ENCODE peak calls at places on chromosomes 2 and 18, in five cellular contexts. R is thoracic aorta, M is body of pancreas, V is thyroid gland, Z is left lung. X is an unnamed sample. For H3K4me1, the result is how much of the 10 kb centered on the place peaks cover.

GRCh38 chr18:59646228-59646945 is 50.8 kb downstream of the CCBE1 start:
- DNase-seq in R (no peak), M (no peak), V (no peak), Z (no peak), X (no peak)

GRCh38 chr2:8376603-8377423 is 305.0 kb upstream of the ID2 start:
- DNase-seq in R (no peak), M (no peak), V (no peak), Z (no peak), X (no peak)

GRCh38 chr2:160836755-160837154 is 323.5 kb upstream of the TANK start:
- DNase-seq in R (no peak), M (no peak), V (no peak), Z (no peak), X (no peak)

GRCh38 chr2:222319576-222320440 is 21.0 kb upstream of the PAX3 start:
- DNase-seq in R (no peak), M (peak), V (peak), Z (no peak), X (peak)

GRCh38 chr2:232632229-232632903 is 1.0 kb upstream of the EFHD1 start:
- DNase-seq in R (no peak), M (no peak), V (no peak), Z (no peak), X (no peak)

GRCh38 chr2:38535745-38536506 is 66.8 kb downstream of the HNRNPLL start:
- DNase-seq in R (no peak), M (peak), V (peak), Z (peak), X (peak)

GRCh38 chr18:52237551-52237950 is 102.4 kb upstream of the DCC start:
- DNase-seq in R (no peak), M (no peak), V (no peak), Z (no peak), X (no peak)

GRCh38 chr2:136131961-136132839 is 14.3 kb upstream of the CXCR4 start:
- DNase-seq in R (no peak), M (peak), V (peak), Z (peak), X (no peak)

GRCh38 chr2:73264332-73264606 is 20.0 kb downstream of the FBXO41 start:
- DNase-seq in R (no peak), M (no peak), V (no peak), Z (no peak), X (no peak)

GRCh38 chr2:240205763-240206162 is 65.3 kb upstream of the OTOS start:
- DNase-seq in R (no peak), M (no peak), V (no peak), Z (no peak), X (no peak)

GRCh38 chr2:62297642-62298010 is 101.7 kb downstream of the B3GNT2 start:
- DNase-seq in R (no peak), M (peak), V (peak), Z (no peak), X (no peak)

GRCh38 chr2:33085646-33086045 is 138.9 kb downstream of the LTBP1 start:
- DNase-seq in R (no peak), M (no peak), V (no peak), Z (no peak), X (no peak)

GRCh38 chr2:33084433-33084832 is 137.7 kb downstream of the LTBP1 start:
- DNase-seq in R (no peak), M (no peak), V (no peak), Z (no peak), X (no peak)

GRCh38 chr2:33083671-33084387 is 137.1 kb downstream of the LTBP1 start:
- DNase-seq in R (no peak), M (no peak), V (no peak), Z (no peak), X (no peak)

GRCh38 chr2:33090553-33091134 is 143.9 kb downstream of the LTBP1 start:
- DNase-seq in R (no peak), M (no peak), V (no peak), Z (no peak), X (no peak)

GRCh38 chr2:33086400-33087015 is 139.8 kb downstream of the LTBP1 start:
- DNase-seq in R (no peak), M (peak), V (no peak), Z (no peak), X (no peak)
- H3K4me1 ChIP-seq in R (under half), M (under half), V (under half), Z (under half), X (under half)

GRCh38 chr2:170685591-170685990 is 29.5 kb upstream of the SP5 start:
- DNase-seq in R (no peak), M (no peak), V (no peak), Z (no peak), X (no peak)
- H3K27ac ChIP-seq in R (no peak), M (no peak), V (no peak), Z (no peak), X (no peak)

GRCh38 chr2:215829261-215829660 is 184.1 kb downstream of the MREG start:
- DNase-seq in R (no peak), M (no peak), V (no peak), Z (no peak), X (no peak)

GRCh38 chr2:215826376-215826775 is 187.0 kb downstream of the MREG start:
- DNase-seq in R (no peak), M (no peak), V (no peak), Z (no peak), X (no peak)

GRCh38 chr2:215826838-215827441 is 186.4 kb downstream of the MREG start:
- DNase-seq in R (no peak), M (no peak), V (no peak), Z (no peak), X (no peak)

GRCh38 chr2:215828528-215829184 is 184.7 kb downstream of the MREG start:
- DNase-seq in R (no peak), M (peak), V (peak), Z (peak), X (peak)

GRCh38 chr2:215825709-215826108 is 187.6 kb downstream of the MREG start:
- DNase-seq in R (no peak), M (no peak), V (no peak), Z (no peak), X (no peak)
- TF ChIP-seq CTCF in R (no peak), M (no peak), V (no peak), Z (no peak), X (no peak)

DNA sequence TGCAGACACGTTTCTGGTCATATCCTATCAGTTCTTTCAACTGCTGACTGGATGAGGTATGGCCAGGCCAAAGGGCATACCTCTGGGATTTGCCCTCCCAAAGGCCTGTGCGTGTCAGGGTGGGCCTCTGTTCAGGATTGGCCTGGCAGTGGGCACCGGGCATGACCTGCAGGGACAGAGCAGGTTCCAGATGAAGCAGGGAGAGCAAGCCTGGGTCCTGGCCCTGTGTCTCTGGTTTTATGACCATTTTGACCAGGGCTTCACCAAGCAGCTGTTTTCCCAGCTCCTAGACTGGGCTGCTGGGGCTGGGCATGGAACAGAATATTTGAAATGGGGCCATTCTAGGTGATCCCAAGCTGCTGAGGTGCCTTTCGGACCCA is 348 bp upstream of the PROM2 start:
- DNase-seq in R (no peak), M (no peak), V (no peak), Z (peak), X (no peak)
- H3K4me1 ChIP-seq in R (under half), M (half or more), V (under half), Z (under half), X (under half)

GRCh38 chr18:61651145-61651879 is 241.5 kb downstream of the RNF152 start:
- DNase-seq in R (no peak), M (no peak), V (no peak), Z (no peak), X (no peak)
- H3K27ac ChIP-seq in R (no peak), M (no peak), V (no peak), Z (no peak), X (no peak)

GRCh38 chr2:129887688-129888266 is 91.7 kb upstream of the RAB6C start:
- DNase-seq in R (no peak), M (no peak), V (no peak), Z (no peak), X (no peak)

GRCh38 chr2:129888461-129888860 is 91.0 kb upstream of the RAB6C start:
- DNase-seq in R (no peak), M (no peak), V (no peak), Z (no peak), X (no peak)

GRCh38 chr2:129884221-129884786 is 95.2 kb upstream of the RAB6C start:
- DNase-seq in R (no peak), M (no peak), V (no peak), Z (no peak), X (no peak)

GRCh38 chr2:129883121-129883520 is 96.3 kb upstream of the RAB6C start:
- DNase-seq in R (no peak), M (no peak), V (no peak), Z (no peak), X (no peak)

GRCh38 chr2:129885735-129886134 is 93.7 kb upstream of the RAB6C start:
- DNase-seq in R (no peak), M (no peak), V (no peak), Z (no peak), X (no peak)
- TF ChIP-seq CTCF in R (no peak), M (no peak), V (no peak), Z (no peak), X (no peak)

GRCh38 chr2:241811952-241812729 is 3.1 kb downstream of the NEU4 start:
- DNase-seq in R (no peak), M (no peak), V (no peak), Z (peak), X (no peak)
- H3K4me1 ChIP-seq in R (under half), M (under half), V (under half), Z (under half), X (under half)

GRCh38 chr2:191845248-191845715 is 1.6 kb downstream of the CAVIN2 start:
- DNase-seq in R (no peak), M (peak), V (peak), Z (no peak), X (no peak)
- H3K27ac ChIP-seq in R (no peak), M (peak), V (peak), Z (peak), X (peak)

DNA sequence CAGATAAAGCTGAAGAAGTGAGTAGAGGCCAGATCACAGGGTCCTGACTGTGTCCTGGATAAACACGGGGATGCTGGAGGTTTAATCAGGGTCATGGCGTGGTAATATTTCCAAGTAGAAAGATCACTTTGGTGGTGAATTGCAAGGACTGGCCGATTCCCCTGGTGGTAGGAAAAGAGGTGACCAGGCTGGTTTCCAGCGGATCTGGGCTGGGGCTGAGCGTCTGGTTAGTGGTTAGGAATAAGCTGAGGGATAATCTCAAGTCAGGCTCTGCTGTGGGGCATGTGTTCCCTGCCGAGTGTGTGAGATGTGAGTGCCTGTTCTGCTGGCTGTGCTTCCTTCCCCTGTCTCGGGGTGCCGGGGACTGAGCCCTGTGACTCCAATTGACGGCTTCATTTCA is 484.0 kb downstream of the TSN start:
- DNase-seq in R (no peak), M (no peak), V (no peak), Z (no peak), X (no peak)
- TF ChIP-seq CTCF in R (no peak), M (no peak), V (no peak), Z (no peak), X (no peak)

X was measured in testis.